ENCODE peak calls at places on chromosomes 4 and X, in five cellular contexts. D is SK-N-SH, P is HEK293T, I is K562, Z is GM12878. S is an unnamed sample.
A peak's percentile ranks its signal among the peaks of the same experiment; 100 is the strongest.

GRCh38 chrX:12548746-12549145 is 242.5 kb upstream of the PRPS2 start:
- DNase-seq in D (no peak), P (peak; percentile 17), I (no peak), Z (no peak), S (no peak)

GRCh38 chr4:127997534-127998388 is 32.6 kb downstream of the ABHD18 start:
- DNase-seq in D (no peak), P (no peak), I (no peak), Z (peak; percentile 44), S (no peak)

GRCh38 chr4:10019521-10020051 is 1.7 kb downstream of the SLC2A9 start:
- DNase-seq in D (no peak), P (no peak), I (no peak), Z (no peak), S (no peak)

GRCh38 chr4:15778742-15779231 is 659 bp downstream of the CD38 start:
- DNase-seq in D (no peak), P (no peak), I (no peak), Z (no peak), S (no peak)

GRCh38 chr4:123974419-123975105 is 578.0 kb downstream of the SPRY1 start:
- DNase-seq in D (no peak), P (no peak), I (no peak), Z (no peak), S (no peak)

GRCh38 chr4:101806914-101807313 is 16.4 kb downstream of the BANK1 start:
- DNase-seq in D (no peak), P (peak; percentile 8), I (no peak), Z (peak; percentile 77), S (no peak)

GRCh38 chrX:153725039-153725831 is 579 bp downstream of the ABCD1 start:
- DNase-seq in D (no peak), P (no peak), I (no peak), Z (no peak), S (no peak)

GRCh38 chr4:81676552-81676951 is 204.8 kb upstream of the RASGEF1B start:
- DNase-seq in D (no peak), P (no peak), I (no peak), Z (no peak), S (no peak)

GRCh38 chr4:187618701-187619278 is 376.8 kb upstream of the ZFP42 start:
- DNase-seq in D (no peak), P (no peak), I (no peak), Z (no peak), S (no peak)

GRCh38 chr4:117700111-117700892 is 334.0 kb upstream of the NDST3 start:
- DNase-seq in D (no peak), P (peak; percentile 19), I (peak; percentile 3), Z (no peak), S (peak; percentile 5)

GRCh38 chr4:11805837-11806236 is 377.1 kb upstream of the HS3ST1 start:
- DNase-seq in D (no peak), P (peak; percentile 10), I (no peak), Z (no peak), S (no peak)

GRCh38 chr4:17117746-17118145 is 219.3 kb upstream of the LDB2 start:
- DNase-seq in D (no peak), P (no peak), I (no peak), Z (no peak), S (no peak)

GRCh38 chr4:17111959-17112659 is 213.7 kb upstream of the LDB2 start:
- DNase-seq in D (peak; percentile 20), P (peak; percentile 53), I (peak; percentile 48), Z (no peak), S (peak; percentile 6)

GRCh38 chr4:17120761-17121160 is 222.3 kb upstream of the LDB2 start:
- DNase-seq in D (no peak), P (no peak), I (no peak), Z (no peak), S (no peak)

GRCh38 chr4:17111436-17111835 is 213.0 kb upstream of the LDB2 start:
- DNase-seq in D (no peak), P (no peak), I (no peak), Z (no peak), S (no peak)

DNA sequence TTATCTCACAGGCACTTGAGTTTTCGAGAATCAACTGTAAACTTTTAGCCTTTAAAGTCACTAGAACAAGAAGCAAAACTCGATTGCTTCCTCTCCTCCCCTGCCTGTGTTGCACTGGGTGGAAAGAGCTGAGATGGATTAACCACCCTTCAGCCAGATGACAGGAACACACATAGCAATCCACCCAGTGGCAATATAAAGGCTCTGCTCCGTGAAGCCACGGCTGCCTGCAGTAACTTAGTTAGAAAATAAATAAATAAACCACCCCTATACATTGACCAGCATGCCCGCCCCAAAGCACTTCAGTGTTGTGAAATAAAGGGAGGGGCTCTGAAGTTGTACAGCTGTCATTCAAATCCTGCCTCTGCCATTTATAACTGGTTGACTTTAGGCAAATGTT is 217.1 kb upstream of the LDB2 start:
- DNase-seq in D (no peak), P (no peak), I (no peak), Z (no peak), S (no peak)
- TF ChIP-seq FOXM1 in D (no peak), P (no peak), I (no peak), Z (no peak), S (no peak)

GRCh38 chr4:110518889-110519490 is 43.0 kb downstream of the ENPEP start:
- DNase-seq in D (peak; percentile 15), P (peak; percentile 30), I (peak; percentile 20), Z (no peak), S (peak; percentile 12)
- TF ChIP-seq FOXM1 in D (no peak), P (no peak), I (no peak), Z (no peak), S (no peak)

GRCh38 chr4:152516156-152516555 is 19.7 kb downstream of the FBXW7 start:
- DNase-seq in D (no peak), P (no peak), I (no peak), Z (no peak), S (no peak)
- TF ChIP-seq FOXM1 in D (no peak), P (no peak), I (no peak), Z (no peak), S (no peak)

GRCh38 chrX:44459501-44459900 is 83.2 kb downstream of the FUNDC1 start:
- DNase-seq in D (no peak), P (no peak), I (no peak), Z (no peak), S (peak; percentile 8)

GRCh38 chrX:44462851-44463250 is 79.8 kb downstream of the FUNDC1 start:
- DNase-seq in D (no peak), P (no peak), I (no peak), Z (no peak), S (no peak)
- TF ChIP-seq FOXM1 in D (no peak), P (no peak), I (no peak), Z (no peak), S (no peak)

DNA sequence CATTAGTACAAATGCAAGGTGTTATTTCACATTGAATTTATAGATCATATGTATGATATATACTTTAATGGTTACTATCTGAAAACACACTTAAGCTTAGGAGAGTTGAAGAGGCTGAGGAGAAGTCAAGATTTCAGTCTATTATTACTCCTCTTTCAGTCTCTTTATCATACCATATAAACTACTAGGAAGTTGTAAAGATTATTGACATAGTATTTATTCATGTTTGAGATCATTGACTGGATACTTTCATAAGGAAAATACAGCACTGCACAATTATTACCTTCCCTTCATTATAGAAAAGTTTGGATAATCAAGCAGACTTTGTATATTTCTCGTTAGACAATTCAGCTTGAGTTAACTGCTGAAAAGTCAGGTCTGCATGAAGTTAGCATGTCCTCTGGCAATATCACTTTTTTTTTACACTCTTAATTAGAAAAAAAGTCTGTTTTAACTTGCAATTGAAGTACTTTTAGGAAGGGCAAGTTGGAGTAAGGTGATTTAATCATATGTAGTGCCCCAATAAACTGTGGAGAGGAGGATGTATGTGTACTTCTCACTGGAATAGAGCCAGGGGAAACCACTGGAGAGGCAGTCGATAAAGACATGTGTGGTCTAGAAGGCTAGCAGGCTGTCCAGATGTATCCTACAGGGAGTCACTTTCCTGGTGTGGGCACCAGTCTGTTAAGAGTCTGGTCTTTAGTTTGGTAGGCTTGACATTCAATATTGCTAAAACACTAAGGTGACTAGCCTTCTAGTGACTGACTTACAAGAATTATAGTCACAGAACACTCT is 9.8 kb upstream of the SGMS2 start:
- DNase-seq in D (no peak), P (no peak), I (no peak), Z (no peak), S (no peak)
- TF ChIP-seq FOXM1 in D (no peak), P (no peak), I (no peak), Z (no peak), S (no peak)

S was measured in HepG2.